ENCODE peak calls at places on chromosomes 12 and 14, in four cellular contexts. One of them, this sample, is unnamed.
A peak's percentile ranks its signal among the peaks of the same experiment; 100 is the strongest.

GRCh38 chr14:54627718-54628345 is 60.9 kb downstream of the SAMD4A start:
- DNase-seq in MCF 10A: no peak
- DNase-seq in breast epithelium: no peak
- DNase-seq in BE2C: no peak
- DNase-seq in this sample: no peak

GRCh38 chr12:95424271-95424994 is 49.5 kb upstream of the METAP2 start:
- DNase-seq in MCF 10A: no peak
- DNase-seq in breast epithelium: no peak
- DNase-seq in BE2C: no peak
- DNase-seq in this sample: no peak

GRCh38 chr12:105084251-105085250 is at the start of gene ALDH1L2:
- DNase-seq in MCF 10A: peak; percentile 85
- DNase-seq in breast epithelium: peak; percentile 73
- DNase-seq in BE2C: peak; percentile 96
- DNase-seq in this sample: peak; percentile 71

GRCh38 chr14:59067135-59067894 is 121.2 kb upstream of the DAAM1 start:
- DNase-seq in MCF 10A: no peak
- DNase-seq in breast epithelium: no peak
- DNase-seq in BE2C: no peak
- DNase-seq in this sample: no peak

GRCh38 chr12:80567391-80567790 is 123.4 kb downstream of the PTPRQ start:
- DNase-seq in MCF 10A: peak; percentile 17
- DNase-seq in breast epithelium: no peak
- DNase-seq in BE2C: no peak
- DNase-seq in this sample: no peak

GRCh38 chr12:124774462-124775167 is 89.0 kb downstream of the SCARB1 start:
- DNase-seq in MCF 10A: peak; percentile 92
- DNase-seq in breast epithelium: no peak
- DNase-seq in BE2C: peak; percentile 40
- DNase-seq in this sample: no peak

GRCh38 chr12:124667671-124668337 is 100.4 kb upstream of the NCOR2 start:
- DNase-seq in MCF 10A: no peak
- DNase-seq in breast epithelium: no peak
- DNase-seq in BE2C: no peak
- DNase-seq in this sample: no peak

GRCh38 chr12:75665216-75665615 is 153.8 kb upstream of the KRR1 start:
- DNase-seq in MCF 10A: no peak
- DNase-seq in breast epithelium: no peak
- DNase-seq in BE2C: no peak
- DNase-seq in this sample: no peak

GRCh38 chr14:58426819-58427288 is 477 bp downstream of the TIMM9 start:
- DNase-seq in MCF 10A: peak; percentile 62
- DNase-seq in breast epithelium: no peak
- DNase-seq in BE2C: peak; percentile 79
- DNase-seq in this sample: no peak

GRCh38 chr14:93150227-93151206 is 34.2 kb downstream of the MOAP1 start:
- DNase-seq in MCF 10A: peak; percentile 87
- DNase-seq in breast epithelium: no peak
- DNase-seq in BE2C: no peak
- DNase-seq in this sample: no peak

GRCh38 chr12:54629925-54630324 is 4.8 kb downstream of the LACRT start:
- DNase-seq in MCF 10A: no peak
- DNase-seq in breast epithelium: no peak
- DNase-seq in BE2C: no peak
- DNase-seq in this sample: no peak

GRCh38 chr12:132218915-132219314 is 74.7 kb downstream of the NOC4L start:
- DNase-seq in MCF 10A: peak; percentile 35
- DNase-seq in breast epithelium: no peak
- DNase-seq in BE2C: peak; percentile 62
- DNase-seq in this sample: no peak
- TF ChIP-seq CTCF in MCF 10A: no peak
- TF ChIP-seq CTCF in breast epithelium: peak; percentile 30
- TF ChIP-seq CTCF in BE2C: peak; percentile 63
- TF ChIP-seq CTCF in this sample: no peak

GRCh38 chr12:61107118-61107517 is 1153.1 kb upstream of the USP15 start:
- DNase-seq in MCF 10A: no peak
- DNase-seq in breast epithelium: no peak
- DNase-seq in BE2C: no peak
- DNase-seq in this sample: no peak
- TF ChIP-seq CTCF in MCF 10A: no peak
- TF ChIP-seq CTCF in breast epithelium: no peak
- TF ChIP-seq CTCF in BE2C: no peak
- TF ChIP-seq CTCF in this sample: no peak

GRCh38 chr14:57182760-57183503 is 85.8 kb downstream of the EXOC5 start:
- DNase-seq in MCF 10A: peak; percentile 45
- DNase-seq in breast epithelium: no peak
- DNase-seq in BE2C: peak; percentile 6
- DNase-seq in this sample: no peak
- TF ChIP-seq CTCF in MCF 10A: peak; percentile 44
- TF ChIP-seq CTCF in breast epithelium: no peak
- TF ChIP-seq CTCF in BE2C: peak; percentile 53
- TF ChIP-seq CTCF in this sample: no peak

GRCh38 chr14:49702725-49703124 is 9.8 kb downstream of the KLHDC1 start:
- DNase-seq in MCF 10A: no peak
- DNase-seq in breast epithelium: no peak
- DNase-seq in BE2C: no peak
- DNase-seq in this sample: no peak
- TF ChIP-seq CTCF in MCF 10A: no peak
- TF ChIP-seq CTCF in breast epithelium: no peak
- TF ChIP-seq CTCF in BE2C: no peak
- TF ChIP-seq CTCF in this sample: no peak

GRCh38 chr12:108733132-108733531 is 1.8 kb upstream of the CORO1C start:
- DNase-seq in MCF 10A: no peak
- DNase-seq in breast epithelium: no peak
- DNase-seq in BE2C: no peak
- DNase-seq in this sample: no peak

GRCh38 chr12:108732489-108732888 is 1.2 kb upstream of the CORO1C start:
- DNase-seq in MCF 10A: no peak
- DNase-seq in breast epithelium: no peak
- DNase-seq in BE2C: no peak
- DNase-seq in this sample: no peak

GRCh38 chr12:108730337-108731104 is 797 bp downstream of the CORO1C start:
- DNase-seq in MCF 10A: peak; percentile 75
- DNase-seq in breast epithelium: peak; percentile 62
- DNase-seq in BE2C: peak; percentile 75
- DNase-seq in this sample: peak; percentile 70

GRCh38 chr12:108731105-108731865 is at the start of gene CORO1C:
- DNase-seq in MCF 10A: peak; percentile 96
- DNase-seq in breast epithelium: peak; percentile 94
- DNase-seq in BE2C: peak; percentile 99
- DNase-seq in this sample: peak; percentile 89

GRCh38 chr12:108731866-108732461 is 646 bp upstream of the CORO1C start:
- DNase-seq in MCF 10A: peak; percentile 98
- DNase-seq in breast epithelium: peak; percentile 100
- DNase-seq in BE2C: peak; percentile 100
- DNase-seq in this sample: peak; percentile 99
- TF ChIP-seq CTCF in MCF 10A: no peak
- TF ChIP-seq CTCF in breast epithelium: no peak
- TF ChIP-seq CTCF in BE2C: no peak
- TF ChIP-seq CTCF in this sample: no peak

GRCh38 chr12:53211476-53212381 is 4.7 kb upstream of the ITGB7 start:
- DNase-seq in MCF 10A: no peak
- DNase-seq in breast epithelium: no peak
- DNase-seq in BE2C: peak; percentile 56
- DNase-seq in this sample: no peak
- TF ChIP-seq CTCF in MCF 10A: no peak
- TF ChIP-seq CTCF in breast epithelium: no peak
- TF ChIP-seq CTCF in BE2C: peak; percentile 71
- TF ChIP-seq CTCF in this sample: no peak

DNA sequence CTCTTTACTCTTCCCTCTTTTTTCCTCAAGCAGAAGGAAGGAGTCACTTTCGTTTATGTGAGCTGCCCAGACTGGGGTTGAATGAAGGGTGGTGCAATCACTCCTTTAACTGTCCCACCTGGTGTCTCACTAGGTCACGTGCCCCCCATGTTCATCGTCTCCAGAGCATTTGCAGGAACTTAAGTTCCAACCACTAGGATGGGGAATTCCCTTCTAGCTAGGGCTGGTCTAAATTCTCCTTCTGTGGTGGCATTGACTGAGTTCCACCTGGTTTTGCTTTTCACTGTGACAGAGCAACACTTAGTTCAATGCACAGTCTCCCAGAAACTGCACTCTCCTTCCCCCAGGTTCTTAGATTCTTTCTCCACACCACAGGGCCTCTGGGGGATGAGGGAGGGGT is 9.5 kb downstream of the FANCM start:
- DNase-seq in MCF 10A: no peak
- DNase-seq in breast epithelium: no peak
- DNase-seq in BE2C: no peak
- DNase-seq in this sample: no peak
- TF ChIP-seq CTCF in MCF 10A: no peak
- TF ChIP-seq CTCF in breast epithelium: no peak
- TF ChIP-seq CTCF in BE2C: no peak
- TF ChIP-seq CTCF in this sample: no peak